ENCODE peak calls at places on chromosomes 3 and 15, in five cellular contexts. X, M, F, L and B are unnamed samples.
A peak's percentile ranks its signal among the peaks of the same experiment; 100 is the strongest.

GRCh38 chr3:120438971-120439370 is 11.8 kb downstream of the FSTL1 start:
- DNase-seq in M (no peak), F (no peak), L (no peak), X (no peak), B (peak; percentile 3)

GRCh38 chr3:154888386-154888785 is 191.7 kb upstream of the MME start:
- DNase-seq in L (no peak), X (no peak), M (no peak), F (no peak), B (no peak)

GRCh38 chr3:196711838-196712513 is at the start of the genes CEP19 and PIGX:
- DNase-seq in M (peak; percentile 86), L (peak; percentile 67), F (peak; percentile 68), X (peak; percentile 54), B (peak; percentile 34)

GRCh38 chr3:114644372-114644771 is 350.5 kb downstream of the TIGIT start:
- DNase-seq in L (no peak), X (no peak), M (no peak), F (no peak), B (no peak)

GRCh38 chr3:183298708-183299153 is 45.7 kb downstream of the B3GNT5 start:
- DNase-seq in M (peak; percentile 85), X (peak; percentile 24), L (no peak), F (peak; percentile 95), B (peak; percentile 6)

GRCh38 chr3:89395441-89395840 is 288.0 kb downstream of the EPHA3 start:
- DNase-seq in L (no peak), X (no peak), F (no peak), M (no peak), B (no peak)

GRCh38 chr3:111521881-111522280 is 20.1 kb upstream of the CD96 start:
- DNase-seq in X (no peak), F (no peak), M (no peak), L (no peak), B (no peak)

GRCh38 chr3:88991496-88991895 is 115.9 kb upstream of the EPHA3 start:
- DNase-seq in L (no peak), F (no peak), M (no peak), X (no peak), B (no peak)

GRCh38 chr3:171566803-171567422 is 106.7 kb upstream of the TNIK start:
- DNase-seq in X (no peak), L (peak; percentile 42), M (no peak), F (no peak), B (no peak)

GRCh38 chr3:87354399-87354798 is 78.0 kb upstream of the POU1F1 start:
- DNase-seq in F (no peak), X (no peak), M (no peak), L (no peak), B (no peak)

GRCh38 chr15:83065431-83065830 is 1.6 kb downstream of the BTBD1 start:
- DNase-seq in X (no peak), L (no peak), F (no peak), M (no peak), B (no peak)

GRCh38 chr15:71545223-71545760 is 265.1 kb upstream of the NR2E3 start:
- DNase-seq in L (no peak), X (no peak), F (no peak), M (no peak), B (no peak)

GRCh38 chr3:72449551-72449950 is 398.7 kb downstream of the SHQ1 start:
- DNase-seq in F (no peak), X (no peak), L (no peak), M (no peak), B (no peak)

GRCh38 chr3:179015551-179016020 is 56.0 kb downstream of the ZMAT3 start:
- DNase-seq in X (no peak), F (no peak), L (peak; percentile 93), M (no peak), B (no peak)

GRCh38 chr15:41703120-41703519 is 42.9 kb downstream of the MGA start:
- DNase-seq in X (no peak), M (no peak), L (no peak), F (no peak), B (no peak)

GRCh38 chr3:106059953-106060517 is 191.2 kb upstream of the CBLB start:
- DNase-seq in F (no peak), M (no peak), L (no peak), X (no peak), B (no peak)

GRCh38 chr3:150748648-150749047 is 14.3 kb downstream of the SIAH2 start:
- DNase-seq in X (no peak), L (no peak), F (no peak), M (no peak), B (no peak)

GRCh38 chr3:29440321-29441019 is 159.6 kb downstream of the RBMS3 start:
- DNase-seq in M (no peak), F (peak; percentile 22), L (no peak), X (no peak), B (no peak)

GRCh38 chr3:14633819-14634424 is 17.6 kb upstream of the CCDC174 start:
- DNase-seq in M (no peak), X (no peak), L (peak; percentile 17), F (no peak), B (no peak)

GRCh38 chr15:45572627-45573026 is 14.6 kb upstream of the BLOC1S6 start:
- DNase-seq in M (no peak), L (no peak), X (no peak), F (no peak), B (no peak)

DNA sequence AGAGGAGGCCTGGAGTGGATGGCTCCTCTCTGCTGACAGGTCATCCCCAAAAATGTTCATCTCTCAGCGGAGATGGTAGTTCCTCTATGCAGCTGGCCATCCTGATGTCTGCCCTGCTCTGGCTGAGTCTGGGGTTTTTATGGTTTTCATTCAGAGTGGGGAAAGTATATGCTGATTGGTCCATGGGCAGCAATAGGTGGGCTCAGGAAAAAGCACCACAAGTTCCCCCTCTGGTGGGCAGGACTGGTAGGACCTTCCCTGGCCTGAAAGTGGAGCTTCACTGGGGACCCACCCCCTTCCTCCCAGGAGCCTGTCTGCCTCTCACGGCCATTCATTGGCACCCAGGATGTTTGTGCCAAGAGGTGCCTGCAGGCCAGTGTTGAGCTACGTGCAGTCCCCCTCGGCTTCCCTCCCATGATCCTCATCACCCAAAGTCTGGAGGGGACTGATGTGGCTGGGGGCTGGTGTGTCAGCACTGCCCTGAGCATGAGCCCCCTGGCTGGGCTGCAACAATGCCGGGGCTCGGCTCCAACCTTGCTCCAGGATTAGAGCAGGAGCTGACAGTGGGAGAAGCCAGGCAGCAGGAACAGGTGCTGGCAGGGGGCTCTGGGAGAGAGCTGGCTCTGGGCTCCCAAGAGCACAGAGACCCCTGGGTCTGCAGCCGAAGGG is 13.1 kb upstream of the BLOC1S6 start:
- DNase-seq in X (no peak), M (no peak), F (no peak), L (no peak), B (no peak)
- TF ChIP-seq CTCF in X (no peak), M (no peak), F (no peak), L (peak; percentile 26), B (no peak)

GRCh38 chr3:177110308-177111254 is 86.7 kb downstream of the TBL1XR1 start:
- DNase-seq in M (no peak), X (no peak), L (no peak), F (no peak), B (no peak)

GRCh38 chr3:177109688-177110087 is 87.6 kb downstream of the TBL1XR1 start:
- DNase-seq in F (no peak), L (no peak), M (no peak), X (no peak), B (no peak)

GRCh38 chr3:177108648-177109047 is 88.6 kb downstream of the TBL1XR1 start:
- DNase-seq in M (no peak), L (no peak), X (no peak), F (no peak), B (no peak)

GRCh38 chr3:177114253-177114652 is 83.0 kb downstream of the TBL1XR1 start:
- DNase-seq in F (no peak), L (no peak), M (no peak), X (no peak), B (no peak)

GRCh38 chr3:177111541-177111949 is 85.7 kb downstream of the TBL1XR1 start:
- DNase-seq in F (no peak), M (no peak), L (no peak), X (no peak), B (no peak)
- TF ChIP-seq POLR2A in F (no peak), M (no peak), L (no peak), X (no peak), B (no peak)

GRCh38 chr3:39138804-39139415 is 14.5 kb downstream of the CSRNP1 start:
- DNase-seq in L (no peak), F (peak; percentile 72), X (no peak), M (no peak), B (no peak)

GRCh38 chr3:39136533-39137434 is 16.6 kb downstream of the CSRNP1 start:
- DNase-seq in L (no peak), F (no peak), X (no peak), M (no peak), B (no peak)

GRCh38 chr3:39139442-39139841 is 13.9 kb downstream of the CSRNP1 start:
- DNase-seq in F (no peak), L (no peak), X (no peak), M (no peak), B (no peak)

GRCh38 chr3:39137435-39137936 is 15.9 kb downstream of the CSRNP1 start:
- DNase-seq in F (no peak), X (no peak), L (no peak), M (no peak), B (no peak)

GRCh38 chr3:39137991-39138803 is 15.2 kb downstream of the CSRNP1 start:
- DNase-seq in F (no peak), X (no peak), M (no peak), L (no peak), B (no peak)
- TF ChIP-seq CTCF in F (no peak), X (no peak), M (no peak), L (no peak), B (no peak)

GRCh38 chr3:8606666-8607065 is 37.9 kb downstream of the SSUH2 start:
- DNase-seq in M (no peak), X (no peak), F (no peak), L (no peak), B (no peak)

GRCh38 chr3:8607285-8608040 is 37.1 kb downstream of the SSUH2 start:
- DNase-seq in L (no peak), F (peak; percentile 74), X (no peak), M (no peak), B (no peak)

GRCh38 chr3:8610961-8611360 is 33.6 kb downstream of the SSUH2 start:
- DNase-seq in X (no peak), L (no peak), F (no peak), M (no peak), B (no peak)

GRCh38 chr3:8608041-8608790 is 36.4 kb downstream of the SSUH2 start:
- DNase-seq in L (no peak), F (no peak), M (no peak), X (no peak), B (no peak)

DNA sequence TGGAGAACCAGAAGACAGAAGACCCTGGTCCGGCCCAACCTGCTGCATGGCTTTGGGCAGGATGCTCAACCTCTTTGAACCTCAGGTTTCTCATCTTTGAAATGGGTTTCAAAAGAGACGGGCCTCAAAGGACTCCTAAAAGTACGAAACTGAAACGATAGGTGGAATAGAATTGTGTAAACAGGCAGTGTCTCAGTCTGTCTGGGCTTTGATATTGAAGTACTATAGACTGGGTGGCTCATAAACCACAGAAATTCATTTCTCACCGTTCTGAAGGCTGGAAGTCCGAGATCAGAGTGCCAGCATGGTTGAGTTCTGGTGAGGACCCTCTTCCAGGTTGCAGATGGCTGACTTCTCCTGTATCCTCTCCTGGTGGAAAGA is 35.8 kb downstream of the SSUH2 start:
- DNase-seq in L (no peak), M (no peak), F (no peak), X (no peak), B (no peak)
- TF ChIP-seq POLR2A in L (no peak), M (no peak), F (no peak), X (no peak), B (no peak)